ENCODE peak calls at places on chromosome 12, in seven cellular contexts. U is HL-60, Y is lung, P is right lobe of liver, L is cardiac muscle cell, N is HFF-Myc, T is HCT116. H is an unnamed sample.

GRCh38 chr12:40464121-40464520 is 228.1 kb upstream of the CNTN1 start:
- DNase-seq in L (no peak), Y (no peak), U (no peak), N (no peak), T (no peak), P (no peak), H (no peak)

GRCh38 chr12:1790470-1790869 is 29.9 kb upstream of the LRTM2 start:
- DNase-seq in N (no peak), Y (no peak), L (no peak), U (no peak), P (no peak), T (no peak), H (no peak)

GRCh38 chr12:113237748-113238147 is 16.5 kb downstream of the TPCN1 start:
- DNase-seq in P (peak), U (peak), T (no peak), L (no peak), N (no peak), Y (no peak), H (no peak)

GRCh38 chr12:12331244-12331771 is 18.7 kb downstream of the MANSC1 start:
- DNase-seq in L (peak), U (no peak), P (no peak), N (no peak), T (no peak), Y (no peak), H (no peak)

GRCh38 chr12:4302881-4303280 is 18.1 kb upstream of the TIGAR start:
- DNase-seq in P (no peak), Y (no peak), T (no peak), U (no peak), N (no peak), L (no peak), H (no peak)

GRCh38 chr12:43282106-43282505 is 269.9 kb downstream of the ADAMTS20 start:
- DNase-seq in N (no peak), U (no peak), L (peak), T (peak), P (no peak), Y (no peak), H (no peak)

GRCh38 chr12:56021882-56022497 is 1.1 kb downstream of the IKZF4 start:
- DNase-seq in Y (no peak), P (no peak), N (no peak), U (no peak), L (no peak), T (no peak), H (no peak)

GRCh38 chr12:68792952-68793351 is 15.0 kb upstream of the MDM2 start:
- DNase-seq in U (peak), T (peak), Y (no peak), P (peak), L (no peak), N (no peak), H (no peak)

GRCh38 chr12:106517314-106517713 is 65.5 kb upstream of the RFX4 start:
- DNase-seq in Y (no peak), T (no peak), U (no peak), L (no peak), P (no peak), N (no peak), H (no peak)

GRCh38 chr12:123389560-123390351 is 5.8 kb downstream of the KMT5A start:
- DNase-seq in T (no peak), P (peak), U (peak), N (no peak), L (peak), Y (peak), H (no peak)

GRCh38 chr12:43621262-43621661 is 69.3 kb upstream of the ADAMTS20 start:
- DNase-seq in Y (no peak), L (no peak), T (no peak), N (no peak), P (no peak), U (no peak), H (no peak)

GRCh38 chr12:57151741-57152407 is 4.5 kb upstream of the LRP1-AS start:
- DNase-seq in P (no peak), T (no peak), U (no peak), Y (no peak), N (no peak), L (no peak), H (no peak)

GRCh38 chr12:53058674-53059433 is 9.0 kb downstream of the TNS2 start:
- DNase-seq in U (no peak), L (no peak), T (no peak), P (peak), Y (peak), N (no peak), H (no peak)

GRCh38 chr12:103986823-103987222 is 21.2 kb downstream of the TDG start:
- DNase-seq in N (no peak), L (no peak), U (no peak), P (no peak), T (no peak), Y (no peak), H (no peak)

GRCh38 chr12:31362759-31363415 is 36.9 kb upstream of the SINHCAF start:
- DNase-seq in T (no peak), U (peak), N (no peak), Y (no peak), L (peak), P (no peak), H (peak)

GRCh38 chr12:102629262-102629888 is 149.0 kb upstream of the IGF1 start:
- DNase-seq in N (no peak), U (no peak), P (no peak), T (no peak), L (no peak), Y (no peak), H (no peak)

GRCh38 chr12:43675048-43675904 is 83.3 kb downstream of the PUS7L start:
- DNase-seq in Y (no peak), L (no peak), N (no peak), U (no peak), P (no peak), T (no peak), H (no peak)

GRCh38 chr12:1533205-1533601 is 61.2 kb downstream of the FBXL14 start:
- DNase-seq in T (no peak), L (no peak), Y (no peak), P (no peak), U (peak), N (no peak), H (no peak)

GRCh38 chr12:10182662-10183061 is 3.8 kb downstream of the TMEM52B start:
- DNase-seq in T (no peak), P (no peak), U (peak), N (no peak), Y (no peak), L (no peak), H (no peak)

GRCh38 chr12:123894823-123895338 is 77.8 kb downstream of the CCDC92 start:
- DNase-seq in Y (no peak), N (no peak), T (no peak), P (no peak), U (no peak), L (no peak), H (no peak)

GRCh38 chr12:8722286-8722685 is 24.5 kb downstream of the RIMKLB start:
- DNase-seq in Y (no peak), N (no peak), T (no peak), P (no peak), L (peak), U (no peak), H (no peak)

GRCh38 chr12:31736472-31736871 is 7.7 kb upstream of the AMN1 start:
- DNase-seq in T (no peak), Y (no peak), U (no peak), L (no peak), N (no peak), P (no peak), H (no peak)

GRCh38 chr12:74119811-74120362 is 417.7 kb upstream of the ATXN7L3B start:
- DNase-seq in U (no peak), P (no peak), Y (no peak), T (no peak), N (no peak), L (no peak), H (no peak)

GRCh38 chr12:113456761-113457160 is 14.9 kb downstream of the LHX5 start:
- DNase-seq in P (no peak), Y (no peak), U (no peak), T (no peak), N (no peak), L (no peak), H (no peak)

GRCh38 chr12:54959291-54960018 is 25.1 kb downstream of the TESPA1 start:
- DNase-seq in T (no peak), Y (no peak), P (no peak), L (no peak), N (no peak), U (no peak), H (no peak)

GRCh38 chr12:107903377-107904061 is 129.0 kb downstream of the ASCL4 start:
- DNase-seq in P (no peak), T (no peak), N (no peak), L (peak), U (peak), Y (peak), H (peak)

GRCh38 chr12:42625611-42626010 is 36.1 kb upstream of the PRICKLE1 start:
- DNase-seq in Y (no peak), U (no peak), L (no peak), P (no peak), N (no peak), T (no peak), H (no peak)

GRCh38 chr12:34214011-34214410 is 191.7 kb downstream of the ALG10 start:
- DNase-seq in L (no peak), Y (no peak), N (no peak), T (no peak), P (no peak), U (no peak), H (no peak)

GRCh38 chr12:118986043-118986442 is 4.7 kb downstream of the SRRM4 start:
- DNase-seq in L (no peak), N (no peak), P (no peak), T (no peak), U (no peak), Y (no peak), H (no peak)

GRCh38 chr12:130880411-130880885 is 8.6 kb downstream of the RAN start:
- DNase-seq in U (no peak), T (no peak), P (no peak), Y (no peak), L (no peak), N (no peak), H (peak)

GRCh38 chr12:122473543-122474323 is 27.0 kb downstream of the ZCCHC8 start:
- DNase-seq in U (no peak), L (no peak), P (peak), N (no peak), T (no peak), Y (no peak), H (no peak)

DNA sequence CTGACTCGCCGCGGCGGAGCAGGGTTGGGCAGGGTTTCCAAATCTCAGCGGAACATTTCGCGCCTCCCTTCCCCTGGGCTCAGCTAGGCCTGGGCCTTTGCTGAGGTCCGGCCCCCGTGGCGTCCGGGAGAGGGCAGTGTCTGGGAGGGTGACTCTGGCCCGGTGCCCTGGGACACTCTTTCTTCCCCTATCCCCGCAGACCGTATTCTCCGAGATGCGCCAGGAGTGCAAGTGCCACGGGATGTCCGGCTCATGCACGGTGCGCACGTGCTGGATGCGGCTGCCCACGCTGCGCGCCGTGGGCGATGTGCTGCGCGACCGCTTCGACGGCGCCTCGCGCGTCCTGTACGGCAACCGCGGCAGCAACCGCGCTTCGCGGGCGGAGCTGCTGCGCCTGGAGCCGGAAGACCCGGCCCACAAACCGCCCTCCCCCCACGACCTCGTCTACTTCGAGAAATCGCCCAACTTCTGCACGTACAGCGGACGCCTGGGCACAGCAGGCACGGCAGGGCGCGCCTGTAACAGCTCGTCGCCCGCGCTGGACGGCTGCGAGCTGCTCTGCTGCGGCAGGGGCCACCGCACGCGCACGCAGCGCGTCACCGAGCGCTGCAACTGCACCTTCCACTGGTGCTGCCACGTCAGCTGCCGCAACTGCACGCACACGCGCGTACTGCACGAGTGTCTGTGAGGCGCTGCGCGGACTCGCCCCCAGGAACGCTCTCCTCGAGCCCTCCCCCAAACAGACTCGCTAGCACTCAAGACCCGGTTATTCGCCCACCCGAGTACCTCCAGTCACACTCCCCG is 3.0 kb downstream of the WNT1 start:
- DNase-seq in P (no peak), L (no peak), U (peak), N (no peak), T (no peak), Y (no peak), H (no peak)
- TF ChIP-seq CTCF in P (no peak), L (peak), U (no peak), N (peak), T (no peak), Y (no peak), H (no peak)

GRCh38 chr12:121239704-121240420 is 29.9 kb downstream of the P2RX4 start:
- DNase-seq in L (no peak), P (no peak), N (no peak), T (no peak), U (peak), Y (no peak), H (no peak)
- H3K4me3 ChIP-seq in L (no peak), P (no peak), N (no peak), T (no peak), U (peak), Y (no peak), H (no peak)

DNA sequence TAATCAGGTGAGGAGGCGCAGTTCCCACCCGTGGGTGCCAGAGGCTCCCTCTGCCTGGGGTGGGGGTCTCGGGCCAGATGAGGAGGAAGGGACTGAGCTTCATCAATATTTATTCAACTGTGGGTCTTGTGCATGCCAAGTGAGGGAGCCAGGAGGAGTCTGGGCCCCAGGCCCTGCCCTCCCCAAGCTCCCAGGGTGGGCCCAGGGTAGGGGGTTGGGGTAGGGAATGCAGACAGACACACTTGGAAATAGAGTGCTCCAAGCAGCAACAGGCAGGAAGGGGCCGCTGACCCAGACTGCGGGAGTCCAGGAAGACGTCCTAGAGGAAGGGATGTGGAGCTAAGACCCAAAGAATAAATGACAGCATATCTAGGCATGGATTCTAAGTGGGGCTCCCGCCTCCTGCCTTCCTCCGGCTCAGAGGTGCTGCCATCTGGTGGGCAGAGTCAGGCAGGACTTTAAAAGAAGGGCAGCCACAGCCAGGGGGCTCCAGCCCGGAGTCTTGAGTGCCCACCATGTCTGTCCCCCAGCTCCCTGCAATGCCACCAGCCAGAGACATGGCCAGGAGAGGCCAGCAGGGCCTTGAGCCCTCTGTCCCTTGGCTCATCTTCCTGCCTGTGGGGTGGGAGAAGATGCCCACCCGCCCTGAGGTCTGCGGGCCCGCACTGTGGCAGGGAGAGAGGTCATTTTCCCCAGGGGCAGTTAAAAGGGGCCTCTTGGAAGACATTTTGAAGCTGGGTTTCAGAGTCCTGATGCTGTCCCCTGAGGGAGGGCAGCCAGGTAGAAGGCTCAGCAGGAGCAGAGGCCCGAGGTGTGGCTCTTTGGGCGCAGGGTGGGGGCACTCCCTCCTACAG is 70.1 kb downstream of the PHETA1 start:
- DNase-seq in U (peak), T (peak), L (peak), Y (no peak), P (no peak), N (no peak), H (no peak)
- TF ChIP-seq CTCF in U (peak), T (peak), L (peak), Y (peak), P (peak), N (peak), H (peak)

DNA sequence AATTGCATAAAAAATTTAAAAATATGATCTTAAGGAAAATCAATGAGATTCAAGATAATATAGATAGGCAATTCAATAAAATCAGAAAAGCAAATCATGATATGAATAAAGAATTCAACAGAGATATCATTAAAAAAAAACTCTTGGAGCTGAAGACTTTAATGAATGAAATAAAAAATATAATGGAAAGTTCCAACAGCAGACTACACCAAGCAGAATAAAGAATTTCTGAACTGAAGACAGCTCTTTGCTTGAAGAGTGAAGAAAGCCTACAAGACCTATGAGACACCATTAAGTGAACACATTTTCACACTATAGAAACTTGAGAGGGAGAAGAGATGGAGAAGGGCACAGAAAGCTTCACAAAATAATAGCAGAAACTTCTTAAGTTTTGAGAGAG is 45.9 kb downstream of the PLBD1 start:
- DNase-seq in Y (no peak), L (no peak), U (no peak), P (no peak), T (no peak), N (no peak), H (no peak)
- H3K4me3 ChIP-seq in Y (no peak), L (no peak), U (no peak), P (no peak), T (no peak), N (no peak), H (no peak)

DNA sequence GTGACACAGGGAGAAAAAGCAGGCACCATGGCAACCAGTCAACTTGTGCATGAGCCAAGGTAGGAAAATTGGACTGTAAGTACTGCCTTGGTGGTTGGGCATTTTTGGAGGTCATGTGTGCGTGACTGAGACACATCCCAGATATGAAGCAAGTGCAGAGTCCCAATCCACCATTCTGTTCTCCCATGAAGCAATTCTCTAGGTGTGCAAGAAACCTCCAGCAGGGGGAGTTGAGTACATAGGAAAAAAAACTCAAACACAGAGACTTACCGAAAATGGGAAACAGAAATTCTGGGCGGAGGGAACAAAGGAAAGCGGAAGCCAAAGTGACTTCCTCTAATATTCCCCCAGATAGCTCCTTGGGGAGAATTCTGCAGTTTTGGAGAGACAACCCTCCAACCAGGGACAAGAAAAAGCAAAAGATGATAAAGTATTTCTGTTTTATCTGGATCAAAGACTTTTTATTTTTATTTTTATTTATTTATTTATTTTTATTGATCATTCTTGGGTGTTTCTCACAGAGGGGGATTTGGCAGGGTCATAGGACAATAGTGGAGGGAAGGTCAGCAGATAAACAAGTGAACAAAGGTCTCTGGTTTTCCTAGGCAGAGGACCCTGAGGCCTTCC is 76.9 kb downstream of the APOBEC1 start:
- DNase-seq in T (peak), Y (peak), N (peak), U (peak), L (peak), P (peak), H (peak)
- TF ChIP-seq CTCF in T (peak), Y (peak), N (peak), U (peak), L (peak), P (peak), H (peak)

GRCh38 chr12:49965836-49966235 is 4.2 kb downstream of the AQP5 start:
- DNase-seq in U (no peak), P (no peak), Y (no peak), L (no peak), T (no peak), N (no peak), H (no peak)

GRCh38 chr12:49963976-49964815 is 2.5 kb downstream of the AQP5 start:
- DNase-seq in Y (no peak), U (no peak), L (no peak), N (no peak), P (no peak), T (no peak), H (no peak)

GRCh38 chr12:49966511-49967041 is 4.9 kb downstream of the AQP5 start:
- DNase-seq in N (no peak), U (no peak), L (no peak), P (no peak), Y (no peak), T (no peak), H (no peak)

GRCh38 chr12:49962861-49963765 is 1.4 kb downstream of the AQP5 start:
- DNase-seq in P (peak), N (no peak), U (no peak), L (no peak), T (peak), Y (peak), H (no peak)

GRCh38 chr12:49964849-49965624 is 3.4 kb downstream of the AQP5 start:
- DNase-seq in Y (no peak), P (no peak), T (no peak), U (no peak), L (no peak), N (no peak), H (no peak)
- H3K4me3 ChIP-seq in Y (no peak), P (no peak), T (no peak), U (no peak), L (no peak), N (no peak), H (no peak)

DNA sequence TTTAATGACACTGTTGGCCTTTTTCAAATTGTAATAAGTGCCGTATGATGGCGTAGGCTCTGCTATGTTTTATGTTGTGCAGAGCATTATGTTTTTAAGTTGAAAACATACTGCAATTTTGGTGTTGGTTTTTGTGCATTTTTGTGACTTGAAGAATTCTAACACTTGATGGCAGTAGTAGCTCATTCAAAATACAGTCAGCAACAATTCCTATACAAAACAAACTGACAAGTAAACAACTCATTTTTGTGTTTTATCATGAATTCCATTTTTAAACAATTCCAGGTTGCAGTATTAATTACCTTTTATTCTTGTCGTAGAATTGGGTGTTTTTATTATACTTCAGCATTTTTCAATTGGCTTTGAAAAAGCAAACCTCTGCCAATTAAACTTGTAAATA is 4.0 kb upstream of the CCER1 start:
- DNase-seq in L (no peak), Y (no peak), T (no peak), N (no peak), P (no peak), U (no peak), H (no peak)
- TF ChIP-seq CTCF in L (peak), Y (no peak), T (peak), N (no peak), P (no peak), U (no peak), H (no peak)

GRCh38 chr12:27970981-27971489 is 1.5 kb downstream of the PTHLH start:
- DNase-seq in L (peak), T (no peak), Y (no peak), N (no peak), P (no peak), U (no peak), H (no peak)
- H3K4me3 ChIP-seq in L (peak), T (no peak), Y (no peak), N (no peak), P (no peak), U (no peak), H (no peak)